ENCODE peak calls at places on chromosomes 5 and 9, in ten cellular contexts. Z, H, X, U, C, Y, D, L, T and J are unnamed samples.

GRCh38 chr5:65913519-65913918 is 12.9 kb upstream of the ERBIN start:
- DNase-seq in X (peak; percentile 3), T (no peak), U (no peak), C (no peak), D (no peak), H (no peak), Y (no peak), Z (no peak), L (no peak), J (no peak)

GRCh38 chr5:16784843-16785791 is 151.0 kb downstream of the MYO10 start:
- DNase-seq in U (no peak), L (no peak), T (no peak), C (no peak), H (peak; percentile 73), D (no peak), X (peak; percentile 32), Y (no peak), Z (peak; percentile 86), J (no peak)

GRCh38 chr5:31531543-31531887 is 378 bp downstream of the DROSHA start:
- DNase-seq in D (peak; percentile 12), L (no peak), H (peak; percentile 42), C (peak; percentile 36), Y (no peak), T (peak; percentile 20), U (peak; percentile 30), Z (peak; percentile 46), X (peak; percentile 71), J (peak; percentile 24)

GRCh38 chr9:113737414-113738271 is 138.5 kb upstream of the ZNF618 start:
- DNase-seq in Z (peak; percentile 50), Y (no peak), U (peak; percentile 59), H (peak; percentile 38), C (no peak), T (peak; percentile 34), X (peak; percentile 62), D (peak; percentile 57), L (no peak), J (peak; percentile 29)

GRCh38 chr5:53239301-53239990 is 129.9 kb upstream of the MOCS2 start:
- DNase-seq in L (no peak), Z (no peak), T (no peak), X (peak; percentile 23), C (no peak), U (no peak), Y (no peak), D (no peak), H (no peak), J (no peak)

GRCh38 chr9:33737811-33738606 is 57.4 kb upstream of the PRSS3 start:
- DNase-seq in X (peak; percentile 82), U (peak; percentile 61), D (peak; percentile 69), H (peak; percentile 26), C (peak; percentile 36), T (peak; percentile 25), Z (peak; percentile 50), Y (no peak), L (no peak), J (peak; percentile 51)

GRCh38 chr5:101431201-101431600 is 528.1 kb upstream of the ST8SIA4 start:
- DNase-seq in D (no peak), C (no peak), X (no peak), U (no peak), L (no peak), H (no peak), Z (no peak), Y (no peak), T (no peak), J (no peak)

GRCh38 chr5:132952829-132953228 is 10.6 kb downstream of the AFF4 start:
- DNase-seq in C (no peak), L (no peak), U (no peak), X (no peak), T (no peak), Y (no peak), Z (no peak), D (no peak), H (no peak), J (no peak)

GRCh38 chr5:139246394-139246793 is 47.1 kb upstream of the MATR3 start:
- DNase-seq in T (peak; percentile 81), D (peak; percentile 84), C (no peak), Z (peak; percentile 22), H (peak; percentile 81), X (peak; percentile 75), L (no peak), Y (no peak), U (peak; percentile 19), J (peak; percentile 52)

GRCh38 chr5:949815-950560 is 57.3 kb downstream of the TRIP13 start:
- DNase-seq in X (no peak), Y (peak; percentile 54), Z (no peak), C (no peak), T (no peak), U (no peak), D (no peak), H (no peak), L (no peak), J (no peak)

GRCh38 chr5:14263700-14264099 is 120.6 kb downstream of the TRIO start:
- DNase-seq in X (no peak), T (no peak), Z (no peak), H (no peak), U (peak; percentile 29), C (no peak), D (no peak), Y (no peak), L (no peak), J (no peak)

GRCh38 chr5:136032564-136032963 is 3.8 kb downstream of the TGFBI start:
- DNase-seq in X (peak; percentile 92), Z (peak; percentile 28), H (no peak), C (no peak), T (peak; percentile 53), U (no peak), D (peak; percentile 71), Y (no peak), L (no peak), J (no peak)

GRCh38 chr9:99030082-99030481 is 74.8 kb upstream of the TGFBR1 start:
- DNase-seq in C (no peak), X (peak; percentile 93), Z (no peak), D (peak; percentile 95), L (no peak), U (no peak), H (no peak), Y (peak; percentile 13), T (peak; percentile 28), J (no peak)

GRCh38 chr5:58076473-58077257 is 383.2 kb downstream of the PLK2 start:
- DNase-seq in L (no peak), X (no peak), H (no peak), Z (no peak), C (no peak), T (no peak), Y (no peak), D (no peak), U (no peak), J (no peak)

GRCh38 chr9:111161015-111161415 is 122.7 kb upstream of the LPAR1 start:
- DNase-seq in T (no peak), X (peak; percentile 91), H (no peak), D (peak; percentile 75), C (no peak), L (no peak), U (peak; percentile 26), Y (no peak), Z (no peak), J (no peak)

GRCh38 chr5:160133071-160133917 is 14.0 kb upstream of the PWWP2A start:
- DNase-seq in H (peak; percentile 3), Y (peak; percentile 71), L (no peak), C (peak; percentile 49), D (no peak), U (no peak), X (peak; percentile 80), Z (no peak), T (no peak), J (no peak)

GRCh38 chr9:134944916-134945315 is 27.2 kb upstream of the FCN1 start:
- DNase-seq in Y (no peak), Z (no peak), D (no peak), C (no peak), H (no peak), X (no peak), L (no peak), U (no peak), T (no peak), J (no peak)

GRCh38 chr9:116157436-116158138 is 4.0 kb downstream of the PAPPA start:
- DNase-seq in Y (no peak), U (no peak), T (no peak), H (no peak), C (no peak), X (peak; percentile 72), D (peak; percentile 72), L (no peak), Z (no peak), J (no peak)

GRCh38 chr9:114385412-114386181 is 2.2 kb downstream of the AKNA start:
- DNase-seq in D (peak; percentile 98), Z (peak; percentile 97), C (peak; percentile 67), X (peak; percentile 96), T (peak; percentile 70), L (no peak), Y (peak; percentile 83), H (peak; percentile 92), U (peak; percentile 83), J (no peak)

GRCh38 chr9:70510157-70510770 is 95.8 kb upstream of the KLF9 start:
- DNase-seq in T (no peak), H (peak; percentile 64), U (peak; percentile 23), Y (no peak), D (peak; percentile 23), Z (peak; percentile 34), L (no peak), C (peak; percentile 63), X (peak; percentile 45), J (no peak)

GRCh38 chr5:173615884-173616576 is 420 bp downstream of the BOD1 start:
- DNase-seq in X (peak; percentile 94), H (peak; percentile 75), T (peak; percentile 62), U (peak; percentile 75), Z (peak; percentile 88), Y (peak; percentile 67), L (peak; percentile 44), D (peak; percentile 80), C (peak; percentile 63), J (peak; percentile 93)

GRCh38 chr9:124716795-124717194 is 54.3 kb downstream of the NR6A1 start:
- DNase-seq in L (no peak), U (no peak), Z (peak; percentile 20), Y (no peak), C (no peak), H (peak; percentile 27), X (peak; percentile 77), T (no peak), D (peak; percentile 77), J (no peak)

GRCh38 chr5:9358961-9359686 is 186.8 kb downstream of the SEMA5A start:
- DNase-seq in Z (no peak), C (no peak), D (peak; percentile 82), X (peak; percentile 59), Y (no peak), H (no peak), U (peak; percentile 12), T (peak; percentile 69), L (no peak), J (no peak)

GRCh38 chr9:90526386-90526785 is 116.2 kb downstream of the DIRAS2 start:
- DNase-seq in U (no peak), T (no peak), Y (no peak), L (no peak), Z (no peak), X (no peak), H (no peak), D (no peak), C (no peak), J (no peak)

GRCh38 chr5:10111575-10111974 is 138.1 kb downstream of the ATPSCKMT start:
- DNase-seq in T (peak; percentile 77), L (no peak), Y (no peak), D (peak; percentile 57), Z (no peak), X (peak; percentile 88), U (peak; percentile 41), C (no peak), H (no peak), J (no peak)

GRCh38 chr9:125439434-125440272 is 178.0 kb downstream of the GAPVD1 start:
- DNase-seq in D (no peak), H (no peak), U (no peak), X (no peak), C (no peak), Z (no peak), T (no peak), L (no peak), Y (no peak), J (peak; percentile 56)

GRCh38 chr9:36504154-36504550 is 68.5 kb upstream of the MELK start:
- DNase-seq in L (no peak), U (no peak), Z (no peak), D (no peak), T (no peak), H (peak; percentile 14), C (no peak), X (no peak), Y (no peak), J (no peak)

GRCh38 chr9:136293476-136294077 is 10.3 kb downstream of the CCDC187 start:
- DNase-seq in Y (no peak), Z (no peak), D (no peak), U (no peak), H (no peak), T (no peak), L (no peak), C (peak; percentile 6), X (no peak), J (no peak)